ENCODE peak calls at places on chromosomes 13 and 19, in nine cellular contexts. U is ovary; B is A549; W is spleen; A is thyroid gland; P is CD4-positive, alpha-beta T cell; G is tibial nerve; O is brain microvascular endothelial cell; H is PC-3. Y is an unnamed sample.

GRCh38 chr19:47545061-47545948 is 27.6 kb downstream of the ZNF541 start:
- DNase-seq in A (no peak), O (no peak), P (no peak), H (no peak), G (no peak), B (no peak), U (no peak), W (no peak), Y (no peak)

GRCh38 chr13:33797622-33798021 is 20.3 kb upstream of the RFC3 start:
- DNase-seq in U (no peak), P (no peak), A (no peak), G (no peak), O (no peak), B (no peak), H (peak), W (no peak), Y (no peak)

GRCh38 chr13:30915691-30916541 is 9.8 kb downstream of the MEDAG start:
- DNase-seq in U (no peak), B (no peak), W (no peak), P (no peak), A (no peak), H (no peak), O (no peak), G (no peak), Y (no peak)

GRCh38 chr19:14048439-14049153 is 13.3 kb downstream of the PALM3 start:
- DNase-seq in W (peak), U (no peak), P (peak), B (peak), H (peak), G (no peak), A (peak), O (peak), Y (no peak)

GRCh38 chr13:95335667-95336066 is 34.4 kb upstream of the ABCC4 start:
- DNase-seq in B (no peak), W (no peak), P (no peak), H (peak), A (no peak), G (no peak), U (no peak), O (no peak), Y (no peak)

GRCh38 chr13:34578917-34579316 is 363.2 kb upstream of the NBEA start:
- DNase-seq in O (no peak), A (no peak), P (no peak), B (no peak), G (no peak), H (no peak), W (no peak), U (no peak), Y (no peak)

GRCh38 chr13:21849323-21849722 is 178.4 kb downstream of the FGF9 start:
- DNase-seq in G (no peak), W (no peak), A (no peak), O (no peak), H (peak), B (no peak), P (no peak), U (no peak), Y (peak)

GRCh38 chr19:31220540-31220939 is 128.7 kb downstream of the TSHZ3 start:
- DNase-seq in G (no peak), H (no peak), O (no peak), U (no peak), B (no peak), A (peak), W (no peak), P (no peak), Y (no peak)

GRCh38 chr13:52455677-52456041 is 381 bp downstream of the CKAP2 start:
- DNase-seq in O (peak), P (peak), G (no peak), W (peak), B (peak), H (peak), U (peak), A (peak), Y (peak)

GRCh38 chr13:80235131-80235530 is 105.8 kb downstream of the SPRY2 start:
- DNase-seq in O (no peak), W (no peak), B (no peak), H (peak), G (no peak), P (no peak), U (no peak), A (no peak), Y (no peak)

GRCh38 chr19:50458396-50459066 is 17.8 kb upstream of the EMC10 start:
- DNase-seq in H (no peak), G (no peak), A (no peak), W (no peak), P (no peak), B (no peak), O (no peak), U (no peak), Y (no peak)

GRCh38 chr19:17379221-17379631 is 2.1 kb upstream of the PLVAP start:
- DNase-seq in O (no peak), B (no peak), U (no peak), G (no peak), P (no peak), H (no peak), W (peak), A (no peak), Y (no peak)

GRCh38 chr13:58946274-58946673 is 1217.5 kb downstream of the DIAPH3 start:
- DNase-seq in B (no peak), H (no peak), P (no peak), O (no peak), U (no peak), G (no peak), W (no peak), A (no peak), Y (no peak)

GRCh38 chr13:111384441-111385181 is 64.2 kb downstream of the TEX29 start:
- DNase-seq in G (no peak), W (peak), A (no peak), P (no peak), O (no peak), H (no peak), B (no peak), U (no peak), Y (no peak)

GRCh38 chr19:13195678-13196077 is 45.5 kb downstream of the IER2 start:
- DNase-seq in U (no peak), O (no peak), A (peak), H (no peak), B (no peak), P (peak), W (peak), G (no peak), Y (no peak)

GRCh38 chr13:111043575-111043982 is 71.5 kb upstream of the ARHGEF7 start:
- DNase-seq in B (no peak), P (no peak), A (no peak), G (no peak), O (peak), U (no peak), W (no peak), H (peak), Y (no peak)

GRCh38 chr13:102402292-102402691 is 444 bp upstream of the FGF14 start:
- DNase-seq in O (no peak), A (peak), B (no peak), W (no peak), U (no peak), G (no peak), H (no peak), P (no peak), Y (no peak)
- TF ChIP-seq CTCF in O (peak), A (no peak), B (no peak), W (no peak), U (no peak), G (no peak), H (no peak), P (no peak), Y (no peak)

DNA sequence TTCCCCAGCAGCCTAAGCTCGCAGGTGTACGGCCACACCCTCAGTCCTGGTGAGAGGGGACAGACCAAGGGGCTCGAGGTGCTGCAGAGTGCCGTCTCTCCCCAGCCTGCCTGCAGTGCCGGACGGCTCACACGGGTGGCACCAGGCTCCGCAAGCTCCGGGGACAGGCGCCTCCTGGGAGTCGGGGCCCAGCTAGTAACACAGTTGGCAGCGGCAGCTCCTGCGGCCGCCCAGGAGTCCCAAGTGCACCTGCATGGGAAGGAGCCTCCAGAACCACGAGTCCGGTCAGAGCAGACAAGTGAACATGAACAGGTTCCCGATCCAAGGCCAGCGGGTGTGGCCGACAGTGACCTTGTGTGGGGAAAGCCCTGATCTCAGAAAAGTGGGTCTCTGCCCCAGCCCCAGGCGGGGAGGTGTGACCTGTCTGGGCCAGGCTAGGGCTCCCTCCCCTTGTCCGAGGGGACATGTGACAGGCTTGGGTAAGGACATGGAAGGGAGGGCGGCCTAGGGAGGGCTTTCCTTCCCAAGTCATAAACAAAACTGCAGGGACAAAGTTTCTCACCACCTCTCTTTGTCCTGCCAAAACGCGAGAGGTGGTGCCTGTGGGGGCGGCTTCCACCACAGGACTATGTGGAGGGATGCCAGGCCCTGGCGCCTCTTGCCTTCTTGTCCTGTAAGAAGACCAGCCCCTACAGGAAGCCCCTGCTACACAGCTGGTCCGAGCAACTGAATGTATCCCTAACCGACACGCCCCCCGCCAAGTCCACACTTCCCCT is 46.5 kb downstream of the MLLT1 start:
- DNase-seq in W (peak), P (no peak), U (peak), A (peak), B (no peak), H (no peak), G (no peak), O (no peak), Y (no peak)
- H3K27ac ChIP-seq in W (peak), P (no peak), U (no peak), A (peak), B (no peak), H (no peak), G (peak), O (no peak), Y (no peak)

GRCh38 chr19:43673702-43674629 is 4.0 kb upstream of the PLAUR start:
- DNase-seq in U (no peak), H (no peak), W (peak), A (no peak), B (no peak), O (no peak), P (no peak), G (no peak), Y (no peak)
- TF ChIP-seq CTCF in U (no peak), H (no peak), W (no peak), A (no peak), B (no peak), O (no peak), P (no peak), G (no peak), Y (no peak)

DNA sequence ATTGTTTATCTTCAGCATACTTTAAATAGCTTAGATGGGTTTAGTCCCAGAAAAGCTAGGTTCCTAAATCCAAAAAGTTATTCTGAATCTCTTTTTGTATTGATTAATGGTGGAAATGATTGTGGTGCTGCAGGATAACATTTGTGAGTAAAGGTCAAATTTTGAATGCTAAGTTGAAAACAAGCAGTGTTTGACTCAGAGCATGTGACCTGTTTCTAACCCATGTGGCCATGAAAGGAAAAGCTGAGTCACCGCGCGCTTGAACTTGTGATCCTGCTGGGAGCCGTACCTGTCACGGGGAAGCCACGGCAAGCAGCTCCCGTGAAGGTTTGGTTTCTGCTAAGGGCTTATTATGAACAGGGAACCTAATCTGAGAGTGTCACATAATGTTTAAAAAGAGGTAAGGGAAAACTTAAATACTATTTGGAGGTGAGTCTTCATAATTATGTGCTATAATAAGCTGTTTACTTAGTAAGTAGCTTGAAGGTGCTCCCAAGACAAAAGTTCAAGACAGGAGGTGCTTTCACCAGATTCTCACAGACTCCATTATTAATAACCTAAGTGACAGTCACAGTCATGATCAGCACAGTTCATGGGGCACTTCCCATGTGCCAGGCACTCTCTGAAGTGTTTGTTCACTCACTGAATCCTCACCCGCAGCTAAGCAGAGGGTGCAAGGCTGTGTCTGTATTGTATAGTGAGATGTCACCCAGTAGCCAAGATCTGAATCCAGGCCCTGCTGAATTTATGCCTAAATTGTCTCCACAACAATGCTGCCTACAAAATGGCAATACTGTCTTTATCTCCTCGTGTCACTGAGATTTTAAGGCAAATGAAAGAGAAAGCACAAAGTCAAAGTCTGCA is 286.5 kb downstream of the MYO16 start:
- DNase-seq in A (peak), G (peak), H (peak), O (peak), U (peak), B (peak), W (peak), P (peak), Y (no peak)
- H3K27ac ChIP-seq in A (peak), G (peak), H (peak), O (peak), U (peak), B (peak), W (no peak), P (no peak), Y (peak)

DNA sequence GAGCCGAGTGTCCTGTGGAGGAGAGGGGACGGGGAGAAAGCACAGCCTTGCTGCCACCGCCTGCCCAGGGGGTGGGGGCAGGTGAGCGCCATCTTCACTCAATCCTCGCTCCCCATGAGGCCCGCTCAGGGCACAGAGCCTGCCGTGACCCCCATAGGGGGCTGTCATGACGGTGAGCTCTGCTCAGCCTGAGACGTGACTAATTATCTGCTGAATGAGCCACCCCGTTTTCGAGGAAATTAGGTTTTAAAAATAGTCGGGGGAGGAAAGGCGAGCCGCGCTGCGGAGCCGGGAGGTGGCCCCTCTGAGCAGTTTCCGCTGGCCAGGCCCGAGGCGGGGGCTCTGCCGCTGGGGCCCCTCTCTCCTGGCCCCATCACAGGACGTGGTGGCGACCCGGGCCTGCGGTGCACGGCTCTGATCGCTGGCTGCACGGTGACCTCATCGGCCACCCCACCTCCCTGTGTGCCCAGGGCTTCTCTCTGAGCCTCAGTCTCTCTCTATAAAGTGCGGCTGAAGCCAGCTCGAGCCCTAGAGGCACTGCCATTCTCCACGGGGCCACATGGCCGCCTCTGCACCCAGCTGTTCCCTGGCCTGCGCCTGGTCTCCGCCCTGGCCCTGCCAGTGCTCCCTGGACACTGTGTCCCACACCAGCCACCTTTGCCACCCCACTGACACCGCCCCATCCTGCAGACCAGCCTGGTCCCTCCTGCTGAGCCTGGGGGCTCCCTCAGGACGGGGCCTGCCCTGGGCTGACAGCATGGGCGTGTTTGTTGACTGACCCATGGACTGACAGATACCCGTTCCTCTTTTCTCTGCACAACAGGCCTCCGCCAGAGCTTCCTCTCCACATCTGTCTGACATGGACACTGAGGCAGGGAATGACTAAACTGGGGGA is 28.3 kb downstream of the PIP5K1C start:
- DNase-seq in O (no peak), P (no peak), G (no peak), A (no peak), B (no peak), H (no peak), W (no peak), U (peak), Y (no peak)
- TF ChIP-seq CTCF in O (peak), P (no peak), G (no peak), A (no peak), B (no peak), H (no peak), W (no peak), U (no peak), Y (no peak)

DNA sequence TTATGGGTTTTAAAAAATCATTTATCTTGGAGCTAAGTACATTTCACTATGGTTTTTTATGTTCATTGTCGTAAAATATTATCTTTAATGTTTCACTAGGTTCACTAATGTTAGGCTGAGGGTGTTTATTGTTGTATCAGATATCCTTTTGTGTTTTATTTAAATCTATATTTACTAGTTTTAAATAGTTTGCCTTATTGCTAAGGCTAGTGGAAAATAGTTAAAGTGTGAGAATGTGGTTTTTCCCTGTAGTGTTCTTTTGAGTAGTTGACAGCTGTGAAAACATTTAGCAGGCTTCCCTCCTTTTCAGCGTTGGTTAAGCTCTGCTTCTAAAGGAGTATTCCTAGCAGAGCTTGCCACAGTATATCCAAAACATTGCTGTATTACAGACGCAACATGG is 139.0 kb downstream of the TM9SF2 start:
- DNase-seq in U (no peak), W (no peak), O (no peak), P (no peak), H (no peak), B (no peak), G (no peak), A (no peak), Y (no peak)
- H3K27ac ChIP-seq in U (no peak), W (no peak), O (no peak), P (no peak), H (no peak), B (no peak), G (no peak), A (no peak), Y (no peak)

GRCh38 chr13:54536112-54536511 is 1507.5 kb downstream of the OLFM4 start:
- DNase-seq in A (no peak), P (no peak), W (no peak), G (no peak), H (peak), O (no peak), U (no peak), B (no peak), Y (no peak)
- TF ChIP-seq CTCF in A (peak), P (no peak), W (no peak), G (no peak), H (peak), O (no peak), U (no peak), B (no peak), Y (peak)

DNA sequence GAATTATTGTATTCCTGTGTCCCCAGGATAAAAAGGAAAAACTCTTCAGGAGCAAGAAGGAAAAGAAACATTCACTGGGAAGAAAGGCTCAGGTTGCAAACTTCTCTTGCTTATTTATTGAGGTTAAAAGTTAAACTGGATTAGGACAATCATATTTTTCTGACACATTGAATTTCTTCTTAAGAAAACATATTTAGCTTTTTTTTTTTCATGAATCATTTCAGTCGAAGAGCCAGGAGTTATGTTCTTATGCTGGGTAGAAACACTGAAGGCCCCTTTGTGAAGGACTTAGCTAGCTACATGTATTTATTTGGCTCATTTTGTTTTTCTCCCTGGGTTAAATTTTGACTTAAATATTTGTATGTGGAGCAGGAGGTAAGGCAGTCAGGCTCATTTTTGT is 434.0 kb downstream of the KLF5 start:
- DNase-seq in H (no peak), O (no peak), U (no peak), A (no peak), B (no peak), P (no peak), G (no peak), W (no peak), Y (no peak)
- H3K27ac ChIP-seq in H (peak), O (no peak), U (no peak), A (no peak), B (no peak), P (no peak), G (no peak), W (no peak), Y (no peak)

DNA sequence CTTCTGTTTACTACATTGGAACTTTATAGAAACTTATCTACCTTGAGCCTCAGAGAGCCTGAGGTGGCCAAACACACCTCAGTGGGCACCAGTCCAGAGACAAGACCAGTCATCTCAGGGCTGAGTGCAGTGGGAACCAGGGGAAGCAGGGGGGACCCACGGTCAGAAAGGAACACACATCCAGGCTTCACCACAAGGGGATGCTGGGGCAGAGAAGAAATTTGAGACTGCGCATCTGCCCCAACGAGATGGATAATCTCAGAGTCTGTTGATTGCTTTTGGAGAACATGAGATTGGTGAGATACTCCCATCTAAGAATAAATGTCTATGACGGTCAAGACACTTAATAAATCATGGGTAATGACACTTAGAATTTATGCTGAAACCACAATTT is 98.7 kb downstream of the DOCK9 start:
- DNase-seq in P (no peak), O (no peak), B (no peak), W (no peak), A (no peak), U (no peak), H (no peak), G (no peak), Y (no peak)
- TF ChIP-seq CTCF in P (no peak), O (peak), B (no peak), W (no peak), A (no peak), U (no peak), H (no peak), G (no peak), Y (no peak)

Y was measured in Panc1.